ENCODE peak calls at places on chromosomes 13 and 19, in eight cellular contexts. One of them, this sample, is unnamed.

GRCh38 chr19:13583114-13583513 is 76.8 kb upstream of the CACNA1A start:
- DNase-seq in glutamatergic neuron: no peak
- DNase-seq in psoas muscle: no peak
- DNase-seq in GM20000: no peak
- DNase-seq in neural crest cell: no peak
- DNase-seq in DND-41: no peak
- DNase-seq in AG10803: no peak
- DNase-seq in thoracic aorta: no peak
- DNase-seq in this sample: no peak

GRCh38 chr19:35353635-35354034 is 4.6 kb upstream of the FFAR3 start:
- DNase-seq in glutamatergic neuron: no peak
- DNase-seq in psoas muscle: no peak
- DNase-seq in GM20000: no peak
- DNase-seq in neural crest cell: no peak
- DNase-seq in DND-41: no peak
- DNase-seq in AG10803: no peak
- DNase-seq in thoracic aorta: no peak
- DNase-seq in this sample: peak; percentile 19

GRCh38 chr19:38737297-38737865 is 6.9 kb downstream of the CAPN12 start:
- DNase-seq in glutamatergic neuron: no peak
- DNase-seq in psoas muscle: no peak
- DNase-seq in GM20000: no peak
- DNase-seq in neural crest cell: no peak
- DNase-seq in DND-41: no peak
- DNase-seq in AG10803: no peak
- DNase-seq in thoracic aorta: no peak
- DNase-seq in this sample: no peak

GRCh38 chr19:39998511-39998910 is 1.7 kb downstream of the ZNF546 start:
- DNase-seq in glutamatergic neuron: no peak
- DNase-seq in psoas muscle: no peak
- DNase-seq in GM20000: no peak
- DNase-seq in neural crest cell: no peak
- DNase-seq in DND-41: no peak
- DNase-seq in AG10803: no peak
- DNase-seq in thoracic aorta: no peak
- DNase-seq in this sample: no peak

GRCh38 chr19:42254850-42255765 is at the start of gene ERF:
- DNase-seq in glutamatergic neuron: peak; percentile 94
- DNase-seq in psoas muscle: peak; percentile 95
- DNase-seq in GM20000: peak; percentile 99
- DNase-seq in neural crest cell: peak; percentile 87
- DNase-seq in DND-41: peak; percentile 93
- DNase-seq in AG10803: peak; percentile 88
- DNase-seq in thoracic aorta: peak; percentile 78
- DNase-seq in this sample: peak; percentile 96

GRCh38 chr19:3142292-3142670 is 6.4 kb downstream of the GNA15 start:
- DNase-seq in glutamatergic neuron: no peak
- DNase-seq in psoas muscle: no peak
- DNase-seq in GM20000: no peak
- DNase-seq in neural crest cell: no peak
- DNase-seq in DND-41: no peak
- DNase-seq in AG10803: peak; percentile 90
- DNase-seq in thoracic aorta: no peak
- DNase-seq in this sample: no peak

GRCh38 chr13:50080856-50081105 is 65.5 kb downstream of the KCNRG start:
- DNase-seq in glutamatergic neuron: no peak
- DNase-seq in psoas muscle: no peak
- DNase-seq in GM20000: no peak
- DNase-seq in neural crest cell: no peak
- DNase-seq in DND-41: no peak
- DNase-seq in AG10803: no peak
- DNase-seq in thoracic aorta: no peak
- DNase-seq in this sample: no peak

GRCh38 chr19:52369463-52370340 is at the start of gene ZNF880:
- DNase-seq in glutamatergic neuron: peak; percentile 97
- DNase-seq in psoas muscle: peak; percentile 96
- DNase-seq in GM20000: peak; percentile 80
- DNase-seq in neural crest cell: no peak
- DNase-seq in DND-41: no peak
- DNase-seq in AG10803: peak; percentile 88
- DNase-seq in thoracic aorta: peak; percentile 82
- DNase-seq in this sample: peak; percentile 90

GRCh38 chr13:41645313-41645712 is 188.0 kb downstream of the RGCC start:
- DNase-seq in glutamatergic neuron: no peak
- DNase-seq in psoas muscle: peak; percentile 68
- DNase-seq in GM20000: no peak
- DNase-seq in neural crest cell: no peak
- DNase-seq in DND-41: no peak
- DNase-seq in AG10803: peak; percentile 97
- DNase-seq in thoracic aorta: no peak
- DNase-seq in this sample: no peak

GRCh38 chr13:112103971-112104872 is 37.3 kb downstream of the SOX1 start:
- DNase-seq in glutamatergic neuron: no peak
- DNase-seq in psoas muscle: no peak
- DNase-seq in GM20000: no peak
- DNase-seq in neural crest cell: peak; percentile 55
- DNase-seq in DND-41: no peak
- DNase-seq in AG10803: no peak
- DNase-seq in thoracic aorta: no peak
- DNase-seq in this sample: no peak

GRCh38 chr13:25249001-25249543 is 38.2 kb downstream of the MTMR6 start:
- DNase-seq in glutamatergic neuron: no peak
- DNase-seq in psoas muscle: no peak
- DNase-seq in GM20000: peak; percentile 24
- DNase-seq in neural crest cell: no peak
- DNase-seq in DND-41: no peak
- DNase-seq in AG10803: peak; percentile 73
- DNase-seq in thoracic aorta: no peak
- DNase-seq in this sample: no peak
- TF ChIP-seq CTCF in glutamatergic neuron: no peak
- TF ChIP-seq CTCF in psoas muscle: no peak
- TF ChIP-seq CTCF in GM20000: peak; percentile 22
- TF ChIP-seq CTCF in neural crest cell: peak; percentile 63
- TF ChIP-seq CTCF in DND-41: peak; percentile 34
- TF ChIP-seq CTCF in AG10803: peak; percentile 58
- TF ChIP-seq CTCF in thoracic aorta: no peak
- TF ChIP-seq CTCF in this sample: peak; percentile 30

DNA sequence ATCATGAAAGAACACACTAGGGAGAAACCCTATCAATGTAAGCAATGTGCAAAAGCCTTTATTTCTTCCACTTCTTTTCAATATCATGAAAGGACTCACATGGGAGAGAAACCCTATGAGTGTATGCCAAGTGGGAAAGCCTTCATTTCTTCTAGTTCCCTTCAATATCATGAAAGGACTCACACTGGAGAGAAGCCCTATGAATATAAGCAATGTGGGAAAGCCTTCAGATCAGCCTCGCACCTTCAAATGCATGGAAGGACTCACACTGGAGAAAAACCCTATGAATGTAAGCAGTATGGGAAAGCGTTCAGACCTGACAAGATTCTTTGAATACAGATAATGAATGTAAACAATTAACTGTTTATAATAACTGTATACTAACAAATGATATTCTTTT is 15.0 kb upstream of the ZNF439 start:
- DNase-seq in glutamatergic neuron: no peak
- DNase-seq in psoas muscle: no peak
- DNase-seq in GM20000: no peak
- DNase-seq in neural crest cell: no peak
- DNase-seq in DND-41: no peak
- DNase-seq in AG10803: no peak
- DNase-seq in thoracic aorta: no peak
- DNase-seq in this sample: no peak
- TF ChIP-seq CTCF in glutamatergic neuron: no peak
- TF ChIP-seq CTCF in psoas muscle: no peak
- TF ChIP-seq CTCF in GM20000: no peak
- TF ChIP-seq CTCF in neural crest cell: no peak
- TF ChIP-seq CTCF in DND-41: no peak
- TF ChIP-seq CTCF in AG10803: no peak
- TF ChIP-seq CTCF in thoracic aorta: no peak
- TF ChIP-seq CTCF in this sample: no peak

GRCh38 chr19:17471410-17472125 is 1.2 kb downstream of the SLC27A1 start:
- DNase-seq in glutamatergic neuron: no peak
- DNase-seq in psoas muscle: no peak
- DNase-seq in GM20000: no peak
- DNase-seq in neural crest cell: no peak
- DNase-seq in DND-41: no peak
- DNase-seq in AG10803: no peak
- DNase-seq in thoracic aorta: no peak
- DNase-seq in this sample: no peak

GRCh38 chr19:17468302-17469091 is 1.8 kb upstream of the SLC27A1 start:
- DNase-seq in glutamatergic neuron: no peak
- DNase-seq in psoas muscle: peak; percentile 89
- DNase-seq in GM20000: no peak
- DNase-seq in neural crest cell: no peak
- DNase-seq in DND-41: no peak
- DNase-seq in AG10803: peak; percentile 55
- DNase-seq in thoracic aorta: no peak
- DNase-seq in this sample: no peak

GRCh38 chr19:17469092-17469370 is 1.3 kb upstream of the SLC27A1 start:
- DNase-seq in glutamatergic neuron: no peak
- DNase-seq in psoas muscle: no peak
- DNase-seq in GM20000: no peak
- DNase-seq in neural crest cell: no peak
- DNase-seq in DND-41: no peak
- DNase-seq in AG10803: no peak
- DNase-seq in thoracic aorta: no peak
- DNase-seq in this sample: no peak

GRCh38 chr19:17469371-17470203 is 737 bp upstream of the SLC27A1 start:
- DNase-seq in glutamatergic neuron: peak; percentile 94
- DNase-seq in psoas muscle: peak; percentile 98
- DNase-seq in GM20000: peak; percentile 89
- DNase-seq in neural crest cell: peak; percentile 81
- DNase-seq in DND-41: peak; percentile 78
- DNase-seq in AG10803: peak; percentile 96
- DNase-seq in thoracic aorta: peak; percentile 99
- DNase-seq in this sample: peak; percentile 97

DNA sequence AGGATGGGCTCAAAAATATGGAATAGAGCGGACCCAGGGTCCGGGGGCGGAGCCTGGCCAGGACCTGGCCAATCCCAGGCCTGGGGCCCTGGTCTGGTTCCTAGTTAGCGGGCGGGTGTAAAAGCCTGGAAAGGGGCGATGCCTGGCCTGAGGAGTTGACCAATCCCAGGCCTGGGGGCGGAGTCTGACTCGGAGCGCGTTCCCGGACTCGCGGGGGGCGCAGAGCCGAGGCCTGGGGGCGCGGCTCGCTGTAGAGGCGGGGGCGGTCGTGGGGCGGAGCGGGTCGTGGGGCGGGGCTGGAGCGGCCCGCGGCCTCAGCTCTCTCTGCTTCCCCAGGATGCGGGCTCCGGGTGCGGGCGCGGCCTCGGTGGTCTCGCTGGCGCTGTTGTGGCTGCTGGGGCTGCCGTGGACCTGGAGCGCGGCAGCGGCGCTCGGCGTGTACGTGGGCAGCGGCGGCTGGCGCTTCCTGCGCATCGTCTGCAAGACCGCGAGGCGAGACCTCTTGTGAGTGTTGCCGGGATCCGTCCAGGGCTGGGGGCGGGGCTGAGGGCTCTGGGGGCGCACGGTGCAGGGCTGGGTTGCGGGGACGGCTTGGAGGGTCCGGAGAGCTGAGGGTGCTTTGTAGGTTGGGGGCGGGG is at the start of gene SLC27A1:
- DNase-seq in glutamatergic neuron: peak; percentile 99
- DNase-seq in psoas muscle: peak; percentile 99
- DNase-seq in GM20000: peak; percentile 94
- DNase-seq in neural crest cell: peak; percentile 99
- DNase-seq in DND-41: peak; percentile 95
- DNase-seq in AG10803: peak; percentile 99
- DNase-seq in thoracic aorta: peak; percentile 97
- DNase-seq in this sample: peak; percentile 99
- TF ChIP-seq CTCF in glutamatergic neuron: no peak
- TF ChIP-seq CTCF in psoas muscle: no peak
- TF ChIP-seq CTCF in GM20000: no peak
- TF ChIP-seq CTCF in neural crest cell: no peak
- TF ChIP-seq CTCF in DND-41: peak; percentile 9
- TF ChIP-seq CTCF in AG10803: no peak
- TF ChIP-seq CTCF in thoracic aorta: no peak
- TF ChIP-seq CTCF in this sample: no peak

GRCh38 chr19:29664753-29665214 is 477 bp upstream of the PLEKHF1 start:
- DNase-seq in glutamatergic neuron: no peak
- DNase-seq in psoas muscle: no peak
- DNase-seq in GM20000: no peak
- DNase-seq in neural crest cell: no peak
- DNase-seq in DND-41: no peak
- DNase-seq in AG10803: no peak
- DNase-seq in thoracic aorta: no peak
- DNase-seq in this sample: no peak
- TF ChIP-seq CTCF in glutamatergic neuron: no peak
- TF ChIP-seq CTCF in psoas muscle: peak; percentile 32
- TF ChIP-seq CTCF in GM20000: no peak
- TF ChIP-seq CTCF in neural crest cell: peak; percentile 24
- TF ChIP-seq CTCF in DND-41: peak; percentile 5
- TF ChIP-seq CTCF in AG10803: no peak
- TF ChIP-seq CTCF in thoracic aorta: no peak
- TF ChIP-seq CTCF in this sample: peak; percentile 15

GRCh38 chr13:113862766-113863510 is 938 bp downstream of the GAS6 start:
- DNase-seq in glutamatergic neuron: peak; percentile 54
- DNase-seq in psoas muscle: peak; percentile 70
- DNase-seq in GM20000: peak; percentile 83
- DNase-seq in neural crest cell: no peak
- DNase-seq in DND-41: no peak
- DNase-seq in AG10803: peak; percentile 46
- DNase-seq in thoracic aorta: no peak
- DNase-seq in this sample: no peak

GRCh38 chr13:113864303-113864890 is 521 bp upstream of the GAS6 start:
- DNase-seq in glutamatergic neuron: no peak
- DNase-seq in psoas muscle: peak; percentile 67
- DNase-seq in GM20000: no peak
- DNase-seq in neural crest cell: no peak
- DNase-seq in DND-41: no peak
- DNase-seq in AG10803: peak; percentile 54
- DNase-seq in thoracic aorta: no peak
- DNase-seq in this sample: no peak

GRCh38 chr13:113861433-113862030 is 2.3 kb downstream of the GAS6 start:
- DNase-seq in glutamatergic neuron: no peak
- DNase-seq in psoas muscle: peak; percentile 48
- DNase-seq in GM20000: no peak
- DNase-seq in neural crest cell: no peak
- DNase-seq in DND-41: no peak
- DNase-seq in AG10803: no peak
- DNase-seq in thoracic aorta: no peak
- DNase-seq in this sample: no peak

GRCh38 chr13:113862191-113862765 is 1.6 kb downstream of the GAS6 start:
- DNase-seq in glutamatergic neuron: no peak
- DNase-seq in psoas muscle: peak; percentile 49
- DNase-seq in GM20000: no peak
- DNase-seq in neural crest cell: no peak
- DNase-seq in DND-41: no peak
- DNase-seq in AG10803: no peak
- DNase-seq in thoracic aorta: no peak
- DNase-seq in this sample: no peak

GRCh38 chr13:113863511-113864302 is at the start of gene GAS6:
- DNase-seq in glutamatergic neuron: peak; percentile 70
- DNase-seq in psoas muscle: peak; percentile 87
- DNase-seq in GM20000: peak; percentile 77
- DNase-seq in neural crest cell: peak; percentile 40
- DNase-seq in DND-41: no peak
- DNase-seq in AG10803: peak; percentile 70
- DNase-seq in thoracic aorta: no peak
- DNase-seq in this sample: peak; percentile 76
- TF ChIP-seq CTCF in glutamatergic neuron: no peak
- TF ChIP-seq CTCF in psoas muscle: peak; percentile 23
- TF ChIP-seq CTCF in GM20000: no peak
- TF ChIP-seq CTCF in neural crest cell: no peak
- TF ChIP-seq CTCF in DND-41: no peak
- TF ChIP-seq CTCF in AG10803: no peak
- TF ChIP-seq CTCF in thoracic aorta: no peak
- TF ChIP-seq CTCF in this sample: no peak